ENCODE peak calls at places on chromosome 15, in seven cellular contexts. One of them, this sample, is unnamed.

GRCh38 chr15:46304320-46304719 is 669.5 kb downstream of the SQOR start:
- DNase-seq in adrenal gland: no peak
- DNase-seq in transverse colon: no peak
- DNase-seq in upper lobe of left lung: no peak
- DNase-seq in A549: peak
- DNase-seq in lower leg skin: no peak
- DNase-seq in spleen: no peak
- DNase-seq in this sample: peak

GRCh38 chr15:59553879-59554735 is 57.5 kb upstream of the GCNT3 start:
- DNase-seq in transverse colon: no peak
- DNase-seq in upper lobe of left lung: no peak
- DNase-seq in spleen: no peak
- DNase-seq in adrenal gland: no peak
- DNase-seq in A549: peak
- DNase-seq in lower leg skin: no peak
- DNase-seq in this sample: no peak

GRCh38 chr15:79339588-79340314 is 28.8 kb downstream of the TMED3 start:
- DNase-seq in adrenal gland: peak
- DNase-seq in upper lobe of left lung: no peak
- DNase-seq in A549: peak
- DNase-seq in lower leg skin: no peak
- DNase-seq in transverse colon: no peak
- DNase-seq in spleen: no peak
- DNase-seq in this sample: peak

GRCh38 chr15:31020542-31020941 is 29.1 kb upstream of the MTMR10 start:
- DNase-seq in transverse colon: no peak
- DNase-seq in adrenal gland: no peak
- DNase-seq in A549: no peak
- DNase-seq in upper lobe of left lung: no peak
- DNase-seq in spleen: no peak
- DNase-seq in lower leg skin: no peak
- DNase-seq in this sample: no peak

GRCh38 chr15:31487811-31488436 is 161.3 kb downstream of the KLF13 start:
- DNase-seq in upper lobe of left lung: no peak
- DNase-seq in transverse colon: no peak
- DNase-seq in spleen: no peak
- DNase-seq in A549: peak
- DNase-seq in adrenal gland: no peak
- DNase-seq in lower leg skin: peak
- DNase-seq in this sample: peak

GRCh38 chr15:78938608-78939488 is 6.0 kb downstream of the CTSH start:
- DNase-seq in transverse colon: no peak
- DNase-seq in A549: no peak
- DNase-seq in lower leg skin: no peak
- DNase-seq in spleen: peak
- DNase-seq in adrenal gland: no peak
- DNase-seq in upper lobe of left lung: no peak
- DNase-seq in this sample: peak

GRCh38 chr15:95304116-95304873 is 1026.2 kb upstream of the NR2F2 start:
- DNase-seq in upper lobe of left lung: no peak
- DNase-seq in A549: no peak
- DNase-seq in transverse colon: no peak
- DNase-seq in lower leg skin: no peak
- DNase-seq in spleen: no peak
- DNase-seq in adrenal gland: no peak
- DNase-seq in this sample: peak

GRCh38 chr15:31254431-31255175 is 72.0 kb upstream of the KLF13 start:
- DNase-seq in transverse colon: peak
- DNase-seq in spleen: peak
- DNase-seq in A549: no peak
- DNase-seq in lower leg skin: no peak
- DNase-seq in upper lobe of left lung: no peak
- DNase-seq in adrenal gland: peak
- DNase-seq in this sample: peak

GRCh38 chr15:51589881-51590570 is 32.5 kb downstream of the DMXL2 start:
- DNase-seq in A549: no peak
- DNase-seq in spleen: no peak
- DNase-seq in transverse colon: no peak
- DNase-seq in upper lobe of left lung: no peak
- DNase-seq in adrenal gland: no peak
- DNase-seq in lower leg skin: no peak
- DNase-seq in this sample: peak

GRCh38 chr15:42696626-42697025 is 40.3 kb downstream of the CDAN1 start:
- DNase-seq in spleen: no peak
- DNase-seq in adrenal gland: no peak
- DNase-seq in transverse colon: no peak
- DNase-seq in lower leg skin: peak
- DNase-seq in upper lobe of left lung: no peak
- DNase-seq in A549: no peak
- DNase-seq in this sample: no peak

GRCh38 chr15:88301311-88301710 is 44.8 kb upstream of the NTRK3 start:
- DNase-seq in spleen: no peak
- DNase-seq in lower leg skin: no peak
- DNase-seq in A549: no peak
- DNase-seq in adrenal gland: no peak
- DNase-seq in transverse colon: no peak
- DNase-seq in upper lobe of left lung: no peak
- DNase-seq in this sample: no peak

GRCh38 chr15:48318131-48318530 is 13.1 kb upstream of the DUT start:
- DNase-seq in lower leg skin: no peak
- DNase-seq in A549: no peak
- DNase-seq in adrenal gland: no peak
- DNase-seq in spleen: no peak
- DNase-seq in upper lobe of left lung: no peak
- DNase-seq in transverse colon: no peak
- DNase-seq in this sample: no peak

GRCh38 chr15:85792872-85793621 is 1.7 kb downstream of the KLHL25 start:
- DNase-seq in lower leg skin: no peak
- DNase-seq in spleen: peak
- DNase-seq in A549: no peak
- DNase-seq in adrenal gland: no peak
- DNase-seq in upper lobe of left lung: no peak
- DNase-seq in transverse colon: no peak
- DNase-seq in this sample: no peak

GRCh38 chr15:32060706-32061105 is 30.4 kb downstream of the CHRNA7 start:
- DNase-seq in lower leg skin: no peak
- DNase-seq in spleen: no peak
- DNase-seq in transverse colon: no peak
- DNase-seq in adrenal gland: no peak
- DNase-seq in upper lobe of left lung: no peak
- DNase-seq in A549: no peak
- DNase-seq in this sample: peak

GRCh38 chr15:66356359-66357236 is at the start of gene TIPIN:
- DNase-seq in adrenal gland: peak
- DNase-seq in transverse colon: peak
- DNase-seq in A549: peak
- DNase-seq in lower leg skin: peak
- DNase-seq in upper lobe of left lung: peak
- DNase-seq in spleen: peak
- DNase-seq in this sample: peak
- TF ChIP-seq POLR2A in adrenal gland: peak
- TF ChIP-seq POLR2A in transverse colon: peak
- TF ChIP-seq POLR2A in A549: peak
- TF ChIP-seq POLR2A in lower leg skin: no peak
- TF ChIP-seq POLR2A in upper lobe of left lung: no peak
- TF ChIP-seq POLR2A in spleen: no peak
- TF ChIP-seq POLR2A in this sample: peak

DNA sequence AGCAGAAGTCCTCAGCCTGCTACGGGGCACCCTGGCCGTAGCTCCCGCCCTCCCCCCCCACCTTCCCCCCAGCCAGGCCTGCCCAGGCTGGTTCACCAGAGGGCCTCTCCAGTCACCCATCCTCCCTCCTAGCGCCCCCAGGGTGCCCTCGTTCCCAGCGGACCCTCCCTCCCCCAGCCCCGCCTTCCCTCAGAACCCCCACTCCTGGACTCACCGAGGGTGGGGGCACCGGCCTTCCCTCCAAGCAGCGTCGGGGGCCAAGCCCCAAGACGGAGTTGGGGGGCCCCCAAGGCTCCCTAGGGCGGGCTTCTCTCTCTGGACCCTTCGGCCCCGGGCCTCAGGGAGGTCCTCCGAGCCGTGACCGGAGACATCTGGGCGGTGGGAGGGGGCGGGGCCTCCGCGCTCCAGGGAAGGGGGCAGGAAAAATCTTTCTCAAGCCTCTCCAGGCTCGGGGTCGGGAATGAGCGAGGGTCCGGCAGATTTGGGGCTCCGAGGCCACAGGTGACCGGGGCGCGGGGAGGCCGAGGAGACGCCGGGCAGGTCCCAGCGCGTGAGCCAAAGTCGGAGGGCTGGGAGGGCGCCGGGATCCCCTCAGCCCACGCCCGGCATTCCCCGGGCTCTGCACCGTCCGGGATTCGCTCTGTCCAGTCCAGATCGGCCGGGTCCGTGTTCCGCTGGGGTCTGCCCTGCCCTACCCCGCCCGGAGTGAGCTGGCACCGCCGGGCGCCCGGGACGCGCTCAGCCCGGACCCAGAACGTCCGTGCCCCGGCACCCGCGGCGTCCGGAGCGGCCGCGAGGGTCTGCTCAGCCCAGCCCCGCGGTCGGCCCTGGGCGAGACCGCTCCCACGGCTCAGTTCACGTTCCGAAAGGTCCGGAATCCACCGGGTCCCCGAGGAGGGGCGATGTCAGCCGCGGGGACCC is 995 bp downstream of the INSYN1 start:
- DNase-seq in transverse colon: no peak
- DNase-seq in adrenal gland: no peak
- DNase-seq in lower leg skin: no peak
- DNase-seq in spleen: peak
- DNase-seq in A549: no peak
- DNase-seq in upper lobe of left lung: no peak
- DNase-seq in this sample: no peak
- H3K4me3 ChIP-seq in transverse colon: peak
- H3K4me3 ChIP-seq in adrenal gland: peak
- H3K4me3 ChIP-seq in lower leg skin: peak
- H3K4me3 ChIP-seq in spleen: peak
- H3K4me3 ChIP-seq in A549: peak
- H3K4me3 ChIP-seq in upper lobe of left lung: peak
- H3K4me3 ChIP-seq in this sample: no peak

GRCh38 chr15:24777307-24777706 is 101.7 kb downstream of the NPAP1 start:
- DNase-seq in adrenal gland: no peak
- DNase-seq in spleen: no peak
- DNase-seq in A549: no peak
- DNase-seq in transverse colon: no peak
- DNase-seq in upper lobe of left lung: no peak
- DNase-seq in lower leg skin: no peak
- DNase-seq in this sample: no peak

GRCh38 chr15:24772256-24772655 is 96.7 kb downstream of the NPAP1 start:
- DNase-seq in lower leg skin: no peak
- DNase-seq in transverse colon: no peak
- DNase-seq in adrenal gland: no peak
- DNase-seq in A549: no peak
- DNase-seq in upper lobe of left lung: no peak
- DNase-seq in spleen: no peak
- DNase-seq in this sample: peak

DNA sequence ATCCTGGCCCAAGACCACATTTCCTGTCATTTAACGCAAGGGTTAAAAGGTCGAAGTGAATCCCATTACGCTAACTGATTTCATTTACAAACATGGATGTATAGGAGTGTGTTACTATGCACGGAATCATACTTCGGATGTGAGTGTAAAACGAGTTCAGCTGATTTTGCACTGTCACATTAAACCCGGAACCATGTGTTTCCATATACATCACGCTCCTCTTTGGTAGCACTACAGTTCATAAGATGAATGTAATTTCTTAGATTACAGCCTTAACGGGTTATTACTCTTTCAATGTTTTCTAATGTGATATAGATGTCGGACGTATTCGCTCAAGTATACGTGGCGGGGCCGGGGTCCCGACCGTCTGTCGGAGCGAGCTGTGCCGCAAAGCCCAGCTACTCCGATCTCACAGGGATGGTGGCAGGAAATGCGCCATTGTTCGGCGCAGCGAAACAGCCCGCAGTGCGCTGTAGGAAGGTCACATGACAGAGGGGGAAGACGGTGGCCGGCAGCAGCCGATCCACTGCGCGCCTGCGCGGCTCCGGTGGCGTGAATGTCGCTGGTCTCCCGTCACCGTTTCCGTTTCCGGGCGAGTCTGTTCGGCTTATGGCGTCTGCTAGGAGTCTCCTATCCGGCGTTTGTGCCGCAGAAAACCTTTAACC is 97.3 kb downstream of the NPAP1 start:
- DNase-seq in adrenal gland: peak
- DNase-seq in A549: no peak
- DNase-seq in transverse colon: peak
- DNase-seq in upper lobe of left lung: peak
- DNase-seq in lower leg skin: peak
- DNase-seq in spleen: peak
- DNase-seq in this sample: no peak
- TF ChIP-seq POLR2A in adrenal gland: peak
- TF ChIP-seq POLR2A in A549: no peak
- TF ChIP-seq POLR2A in transverse colon: no peak
- TF ChIP-seq POLR2A in upper lobe of left lung: no peak
- TF ChIP-seq POLR2A in lower leg skin: no peak
- TF ChIP-seq POLR2A in spleen: no peak
- TF ChIP-seq POLR2A in this sample: no peak

GRCh38 chr15:70060214-70061085 is 37.3 kb downstream of the TLE3 start:
- DNase-seq in A549: no peak
- DNase-seq in upper lobe of left lung: no peak
- DNase-seq in spleen: peak
- DNase-seq in transverse colon: no peak
- DNase-seq in adrenal gland: no peak
- DNase-seq in lower leg skin: no peak
- DNase-seq in this sample: no peak

GRCh38 chr15:70063284-70063991 is 34.3 kb downstream of the TLE3 start:
- DNase-seq in spleen: peak
- DNase-seq in transverse colon: no peak
- DNase-seq in A549: no peak
- DNase-seq in adrenal gland: no peak
- DNase-seq in upper lobe of left lung: no peak
- DNase-seq in lower leg skin: no peak
- DNase-seq in this sample: no peak

GRCh38 chr15:70062321-70062956 is 35.3 kb downstream of the TLE3 start:
- DNase-seq in adrenal gland: peak
- DNase-seq in spleen: peak
- DNase-seq in A549: no peak
- DNase-seq in transverse colon: peak
- DNase-seq in lower leg skin: peak
- DNase-seq in upper lobe of left lung: no peak
- DNase-seq in this sample: no peak

GRCh38 chr15:70061086-70061370 is 36.7 kb downstream of the TLE3 start:
- DNase-seq in upper lobe of left lung: no peak
- DNase-seq in adrenal gland: no peak
- DNase-seq in A549: no peak
- DNase-seq in transverse colon: no peak
- DNase-seq in lower leg skin: no peak
- DNase-seq in spleen: no peak
- DNase-seq in this sample: no peak

DNA sequence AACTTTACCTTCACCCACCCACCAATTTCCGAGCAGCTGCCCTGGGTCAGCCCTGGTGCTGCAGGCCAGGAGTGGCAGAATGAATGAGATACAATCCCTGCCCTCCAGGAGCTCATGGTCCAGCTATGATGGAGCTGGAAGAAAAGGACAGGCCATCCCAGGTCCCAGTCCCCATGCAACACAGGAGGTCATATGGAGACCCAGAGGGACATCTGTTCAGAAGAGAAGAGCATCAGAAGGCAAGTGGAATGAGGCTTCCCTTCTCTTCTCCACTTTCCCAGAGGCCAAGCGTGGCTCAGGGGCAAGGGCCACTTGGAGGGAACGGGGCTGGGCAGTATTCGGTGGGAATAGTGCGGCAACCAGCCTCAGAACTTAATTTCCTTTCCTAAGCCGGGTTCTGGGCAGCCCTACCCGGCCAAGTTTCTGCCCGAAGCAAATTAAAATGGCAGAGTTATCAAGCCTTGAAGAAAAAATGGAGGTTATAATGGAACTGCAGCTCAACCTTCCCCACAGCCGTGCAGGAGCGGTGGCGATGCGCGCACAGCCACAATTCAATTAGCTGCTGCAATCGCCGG is 35.9 kb downstream of the TLE3 start:
- DNase-seq in spleen: no peak
- DNase-seq in adrenal gland: no peak
- DNase-seq in A549: no peak
- DNase-seq in lower leg skin: no peak
- DNase-seq in upper lobe of left lung: no peak
- DNase-seq in transverse colon: no peak
- DNase-seq in this sample: no peak
- H3K4me3 ChIP-seq in spleen: no peak
- H3K4me3 ChIP-seq in adrenal gland: no peak
- H3K4me3 ChIP-seq in A549: no peak
- H3K4me3 ChIP-seq in lower leg skin: no peak
- H3K4me3 ChIP-seq in upper lobe of left lung: no peak
- H3K4me3 ChIP-seq in transverse colon: no peak
- H3K4me3 ChIP-seq in this sample: no peak

This sample was measured in NB4.